ENCODE peak calls at places on chromosomes 3 and 15, in seven cellular contexts. Z is NB4; N is fibroblast of the conjunctiva; D is cardiac muscle cell; P is stimulated activated CD4-positive, alpha-beta T cell treated with anti-CD3 and anti-CD28 coated beads, Interleukin-12 subunit alpha, Interleukin-12 subunit beta, amount 100 ng/mL, for 4 hours; L is HuH-7; X is AG10803. G is an unnamed sample.

GRCh38 chr3:154540950-154541604 is 111.1 kb upstream of the GPR149 start:
- DNase-seq in P (no peak), Z (no peak), L (no peak), N (no peak), D (no peak), X (no peak), G (no peak)

GRCh38 chr15:84929795-84930371 is 45.4 kb downstream of the SLC28A1 start:
- DNase-seq in L (peak), Z (peak), X (peak), P (no peak), D (peak), N (no peak), G (no peak)

GRCh38 chr15:89812126-89812846 is 2.4 kb downstream of the ANPEP start:
- DNase-seq in D (peak), Z (peak), X (peak), N (peak), L (peak), P (no peak), G (no peak)

GRCh38 chr15:100779331-100780207 is 100.1 kb upstream of the ALDH1A3 start:
- DNase-seq in Z (no peak), L (no peak), N (no peak), P (no peak), X (no peak), D (no peak), G (no peak)

GRCh38 chr3:15206662-15207576 is 873 bp downstream of the CAPN7 start:
- DNase-seq in N (peak), P (no peak), L (peak), X (peak), Z (peak), D (peak), G (peak)

GRCh38 chr15:78540955-78541743 is 905 bp downstream of the PSMA4 start:
- DNase-seq in X (peak), N (no peak), P (no peak), Z (peak), L (no peak), D (peak), G (peak)

GRCh38 chr3:108042300-108042699 is 48.5 kb downstream of the CD47 start:
- DNase-seq in X (no peak), L (no peak), Z (no peak), N (no peak), P (no peak), D (no peak), G (no peak)

GRCh38 chr3:52007291-52007690 is 11.6 kb upstream of the RPL29 start:
- DNase-seq in L (no peak), N (no peak), X (no peak), P (no peak), Z (peak), D (no peak), G (no peak)

GRCh38 chr15:27845535-27846369 is 253.4 kb downstream of the OCA2 start:
- DNase-seq in Z (no peak), L (no peak), D (no peak), N (no peak), X (no peak), P (no peak), G (no peak)

GRCh38 chr3:13584901-13585300 is 36.0 kb downstream of the FBLN2 start:
- DNase-seq in Z (no peak), X (no peak), D (no peak), P (no peak), L (no peak), N (no peak), G (no peak)

GRCh38 chr3:127588675-127589577 is 1.6 kb downstream of the TPRA1 start:
- DNase-seq in D (peak), Z (peak), L (no peak), X (peak), P (peak), N (no peak), G (no peak)

GRCh38 chr3:134364061-134364935 is 9.9 kb downstream of the AMOTL2 start:
- DNase-seq in Z (peak), P (peak), L (peak), N (peak), D (peak), X (peak), G (peak)

GRCh38 chr3:51384730-51385473 is at the start of gene MANF:
- DNase-seq in X (peak), N (peak), Z (peak), L (peak), P (peak), D (peak), G (peak)

GRCh38 chr3:71728632-71729342 is 3.6 kb upstream of the EIF4E3 start:
- DNase-seq in N (no peak), L (no peak), X (no peak), Z (peak), D (no peak), P (no peak), G (peak)

GRCh38 chr3:146473726-146474125 is 4.4 kb upstream of the PLSCR2 start:
- DNase-seq in P (no peak), L (no peak), N (peak), D (no peak), Z (no peak), X (no peak), G (no peak)

GRCh38 chr3:69568458-69568857 is 170.8 kb upstream of the MITF start:
- DNase-seq in X (peak), D (peak), Z (no peak), P (no peak), L (no peak), N (no peak), G (no peak)

GRCh38 chr15:59376735-59377134 is 4.1 kb upstream of the MYO1E start:
- DNase-seq in P (no peak), N (no peak), D (peak), Z (no peak), L (no peak), X (no peak), G (no peak)

GRCh38 chr3:98791341-98792325 is 28.5 kb downstream of the ST3GAL6 start:
- DNase-seq in D (peak), P (no peak), X (no peak), Z (no peak), N (no peak), L (no peak), G (no peak)

GRCh38 chr3:34178415-34178814 is 380.0 kb downstream of the PDCD6IP start:
- DNase-seq in L (no peak), X (peak), N (no peak), Z (no peak), P (no peak), D (no peak), G (no peak)

GRCh38 chr3:179037361-179037760 is 34.2 kb downstream of the ZMAT3 start:
- DNase-seq in P (peak), X (peak), Z (no peak), D (peak), L (no peak), N (peak), G (no peak)

GRCh38 chr3:15513121-15513520 is 8.4 kb downstream of the COLQ start:
- DNase-seq in L (no peak), D (no peak), Z (no peak), X (no peak), P (no peak), N (no peak), G (no peak)

GRCh38 chr15:99450896-99451358 is 114.9 kb upstream of the MEF2A start:
- DNase-seq in X (peak), P (peak), L (no peak), D (peak), N (no peak), Z (peak), G (no peak)

GRCh38 chr15:90126457-90127435 is 24.5 kb upstream of the IDH2 start:
- DNase-seq in P (no peak), D (no peak), L (peak), N (no peak), Z (no peak), X (no peak), G (no peak)

GRCh38 chr3:95029644-95030043 is 966.8 kb downstream of the NSUN3 start:
- DNase-seq in D (no peak), L (no peak), Z (no peak), N (no peak), P (no peak), X (no peak), G (no peak)

GRCh38 chr3:122076414-122077292 is 21.5 kb downstream of the CD86 start:
- DNase-seq in N (no peak), Z (peak), L (no peak), X (no peak), P (no peak), D (no peak), G (no peak)

GRCh38 chr3:107206141-107206540 is 171.1 kb upstream of the CCDC54 start:
- DNase-seq in N (peak), Z (peak), P (no peak), D (peak), X (peak), L (peak), G (peak)

GRCh38 chr3:119937229-119937628 is 155.3 kb downstream of the NR1I2 start:
- DNase-seq in L (no peak), X (peak), P (peak), Z (peak), D (peak), N (no peak), G (no peak)

GRCh38 chr3:126539558-126540250 is 15.7 kb downstream of the CHST13 start:
- DNase-seq in Z (no peak), P (no peak), D (no peak), X (no peak), L (no peak), N (no peak), G (no peak)

GRCh38 chr3:194140520-194141414 is 4.8 kb downstream of the HES1 start:
- DNase-seq in D (peak), L (peak), Z (peak), N (no peak), P (peak), X (peak), G (peak)

GRCh38 chr15:71748327-71748726 is 62.0 kb upstream of the NR2E3 start:
- DNase-seq in P (no peak), X (no peak), L (no peak), N (no peak), D (no peak), Z (no peak), G (no peak)

GRCh38 chr15:68592054-68592453 is 13.3 kb downstream of the CORO2B start:
- DNase-seq in N (no peak), D (peak), L (no peak), Z (no peak), P (no peak), X (no peak), G (no peak)

GRCh38 chr3:54696313-54696712 is 231.5 kb downstream of the LRTM1 start:
- DNase-seq in N (no peak), D (no peak), Z (no peak), P (no peak), X (no peak), L (no peak), G (no peak)

GRCh38 chr15:65083262-65083701 is 6.7 kb downstream of the KBTBD13 start:
- DNase-seq in N (no peak), D (peak), Z (no peak), L (no peak), X (no peak), P (no peak), G (peak)

GRCh38 chr3:120425877-120426276 is 24.9 kb downstream of the FSTL1 start:
- DNase-seq in P (no peak), Z (no peak), N (peak), L (no peak), X (peak), D (peak), G (no peak)

GRCh38 chr3:123651449-123652345 is 66.8 kb upstream of the HACD2 start:
- DNase-seq in Z (no peak), N (no peak), X (no peak), P (no peak), D (peak), L (no peak), G (no peak)

GRCh38 chr15:52013151-52013791 is 5.7 kb upstream of the MAPK6 start:
- DNase-seq in Z (peak), L (no peak), N (no peak), D (peak), X (peak), P (no peak), G (no peak)

GRCh38 chr3:42503251-42503924 is 945 bp downstream of the VIPR1 start:
- DNase-seq in Z (no peak), D (no peak), X (no peak), P (no peak), N (no peak), L (no peak), G (no peak)

GRCh38 chr3:179929091-179929529 is 107.6 kb downstream of the PEX5L start:
- DNase-seq in Z (peak), L (peak), X (peak), N (peak), P (peak), D (peak), G (peak)